ENCODE peak calls at places on chromosomes 3 and 15, in eight cellular contexts. One of them, this sample, is unnamed.

GRCh38 chr3:8143186-8143585 is 358.4 kb upstream of the LMCD1 start:
- DNase-seq in foreskin keratinocyte: peak; percentile 11
- DNase-seq in T follicular helper cell: no peak
- DNase-seq in ACHN: no peak
- DNase-seq in NCI-H345: no peak
- DNase-seq in testis: no peak
- DNase-seq in AG04449: no peak
- DNase-seq in activated gamma-delta T cell treated with Interleukin-2 at 50 U/mL for 16 hours: no peak
- DNase-seq in this sample: no peak

GRCh38 chr3:72651498-72651897 is 196.7 kb downstream of the SHQ1 start:
- DNase-seq in foreskin keratinocyte: no peak
- DNase-seq in T follicular helper cell: no peak
- DNase-seq in ACHN: no peak
- DNase-seq in NCI-H345: no peak
- DNase-seq in testis: no peak
- DNase-seq in AG04449: no peak
- DNase-seq in activated gamma-delta T cell treated with Interleukin-2 at 50 U/mL for 16 hours: no peak
- DNase-seq in this sample: no peak

GRCh38 chr3:29644261-29644660 is 363.4 kb downstream of the RBMS3 start:
- DNase-seq in foreskin keratinocyte: peak; percentile 25
- DNase-seq in T follicular helper cell: no peak
- DNase-seq in ACHN: no peak
- DNase-seq in NCI-H345: no peak
- DNase-seq in testis: no peak
- DNase-seq in AG04449: peak; percentile 14
- DNase-seq in activated gamma-delta T cell treated with Interleukin-2 at 50 U/mL for 16 hours: no peak
- DNase-seq in this sample: no peak

GRCh38 chr3:65412591-65412990 is 626.1 kb downstream of the MAGI1 start:
- DNase-seq in foreskin keratinocyte: peak; percentile 5
- DNase-seq in T follicular helper cell: no peak
- DNase-seq in ACHN: no peak
- DNase-seq in NCI-H345: peak; percentile 53
- DNase-seq in testis: no peak
- DNase-seq in AG04449: no peak
- DNase-seq in activated gamma-delta T cell treated with Interleukin-2 at 50 U/mL for 16 hours: no peak
- DNase-seq in this sample: no peak

GRCh38 chr15:88187195-88187594 is 69.3 kb downstream of the NTRK3 start:
- DNase-seq in foreskin keratinocyte: no peak
- DNase-seq in T follicular helper cell: no peak
- DNase-seq in ACHN: no peak
- DNase-seq in NCI-H345: no peak
- DNase-seq in testis: no peak
- DNase-seq in AG04449: no peak
- DNase-seq in activated gamma-delta T cell treated with Interleukin-2 at 50 U/mL for 16 hours: no peak
- DNase-seq in this sample: no peak

GRCh38 chr15:99962006-99962561 is 228.8 kb upstream of the LYSMD4 start:
- DNase-seq in foreskin keratinocyte: no peak
- DNase-seq in T follicular helper cell: no peak
- DNase-seq in ACHN: no peak
- DNase-seq in NCI-H345: no peak
- DNase-seq in testis: no peak
- DNase-seq in AG04449: no peak
- DNase-seq in activated gamma-delta T cell treated with Interleukin-2 at 50 U/mL for 16 hours: no peak
- DNase-seq in this sample: no peak

GRCh38 chr3:21377366-21377765 is 373.6 kb downstream of the ZNF385D start:
- DNase-seq in foreskin keratinocyte: no peak
- DNase-seq in T follicular helper cell: no peak
- DNase-seq in ACHN: no peak
- DNase-seq in NCI-H345: no peak
- DNase-seq in testis: no peak
- DNase-seq in AG04449: no peak
- DNase-seq in activated gamma-delta T cell treated with Interleukin-2 at 50 U/mL for 16 hours: no peak
- DNase-seq in this sample: no peak

GRCh38 chr3:135081451-135082434 is 286.7 kb downstream of the EPHB1 start:
- DNase-seq in foreskin keratinocyte: no peak
- DNase-seq in T follicular helper cell: no peak
- DNase-seq in ACHN: no peak
- DNase-seq in NCI-H345: no peak
- DNase-seq in testis: no peak
- DNase-seq in AG04449: no peak
- DNase-seq in activated gamma-delta T cell treated with Interleukin-2 at 50 U/mL for 16 hours: no peak
- DNase-seq in this sample: no peak

GRCh38 chr3:193016437-193016887 is 98.8 kb upstream of the MB21D2 start:
- DNase-seq in foreskin keratinocyte: peak; percentile 39
- DNase-seq in T follicular helper cell: no peak
- DNase-seq in ACHN: no peak
- DNase-seq in NCI-H345: peak; percentile 30
- DNase-seq in testis: peak; percentile 73
- DNase-seq in AG04449: no peak
- DNase-seq in activated gamma-delta T cell treated with Interleukin-2 at 50 U/mL for 16 hours: no peak
- DNase-seq in this sample: no peak

GRCh38 chr3:150370129-150370602 is 37.9 kb upstream of the TSC22D2 start:
- DNase-seq in foreskin keratinocyte: peak; percentile 98
- DNase-seq in T follicular helper cell: no peak
- DNase-seq in ACHN: peak; percentile 97
- DNase-seq in NCI-H345: no peak
- DNase-seq in testis: peak; percentile 60
- DNase-seq in AG04449: peak; percentile 89
- DNase-seq in activated gamma-delta T cell treated with Interleukin-2 at 50 U/mL for 16 hours: no peak
- DNase-seq in this sample: no peak

GRCh38 chr15:44087578-44088190 is 107.4 kb downstream of the FRMD5 start:
- DNase-seq in foreskin keratinocyte: peak; percentile 87
- DNase-seq in T follicular helper cell: no peak
- DNase-seq in ACHN: peak; percentile 80
- DNase-seq in NCI-H345: no peak
- DNase-seq in testis: no peak
- DNase-seq in AG04449: peak; percentile 70
- DNase-seq in activated gamma-delta T cell treated with Interleukin-2 at 50 U/mL for 16 hours: no peak
- DNase-seq in this sample: no peak

GRCh38 chr3:8760506-8760905 is 8.9 kb downstream of the OXTR start:
- DNase-seq in foreskin keratinocyte: no peak
- DNase-seq in T follicular helper cell: no peak
- DNase-seq in ACHN: no peak
- DNase-seq in NCI-H345: no peak
- DNase-seq in testis: no peak
- DNase-seq in AG04449: no peak
- DNase-seq in activated gamma-delta T cell treated with Interleukin-2 at 50 U/mL for 16 hours: no peak
- DNase-seq in this sample: no peak

GRCh38 chr15:79673416-79674123 is 223.2 kb downstream of the MTHFS start:
- DNase-seq in foreskin keratinocyte: peak; percentile 72
- DNase-seq in T follicular helper cell: no peak
- DNase-seq in ACHN: peak; percentile 1
- DNase-seq in NCI-H345: no peak
- DNase-seq in testis: no peak
- DNase-seq in AG04449: peak; percentile 40
- DNase-seq in activated gamma-delta T cell treated with Interleukin-2 at 50 U/mL for 16 hours: no peak
- DNase-seq in this sample: no peak

GRCh38 chr3:30631237-30631961 is 25.0 kb downstream of the TGFBR2 start:
- DNase-seq in foreskin keratinocyte: no peak
- DNase-seq in T follicular helper cell: peak; percentile 30
- DNase-seq in ACHN: no peak
- DNase-seq in NCI-H345: no peak
- DNase-seq in testis: no peak
- DNase-seq in AG04449: no peak
- DNase-seq in activated gamma-delta T cell treated with Interleukin-2 at 50 U/mL for 16 hours: peak; percentile 40
- DNase-seq in this sample: peak; percentile 78

GRCh38 chr3:50415813-50416212 is 56.5 kb upstream of the TMEM115 start:
- DNase-seq in foreskin keratinocyte: no peak
- DNase-seq in T follicular helper cell: no peak
- DNase-seq in ACHN: no peak
- DNase-seq in NCI-H345: no peak
- DNase-seq in testis: no peak
- DNase-seq in AG04449: no peak
- DNase-seq in activated gamma-delta T cell treated with Interleukin-2 at 50 U/mL for 16 hours: no peak
- DNase-seq in this sample: no peak

GRCh38 chr3:195540031-195540430 is 3.1 kb downstream of the PPP1R2 start:
- DNase-seq in foreskin keratinocyte: no peak
- DNase-seq in T follicular helper cell: no peak
- DNase-seq in ACHN: no peak
- DNase-seq in NCI-H345: no peak
- DNase-seq in testis: no peak
- DNase-seq in AG04449: no peak
- DNase-seq in activated gamma-delta T cell treated with Interleukin-2 at 50 U/mL for 16 hours: no peak
- DNase-seq in this sample: peak; percentile 10

GRCh38 chr3:139357899-139358298 is 14.1 kb downstream of the MRPS22 start:
- DNase-seq in foreskin keratinocyte: no peak
- DNase-seq in T follicular helper cell: no peak
- DNase-seq in ACHN: no peak
- DNase-seq in NCI-H345: no peak
- DNase-seq in testis: no peak
- DNase-seq in AG04449: no peak
- DNase-seq in activated gamma-delta T cell treated with Interleukin-2 at 50 U/mL for 16 hours: no peak
- DNase-seq in this sample: no peak

GRCh38 chr3:71076361-71076997 is 507.0 kb downstream of the FOXP1 start:
- DNase-seq in foreskin keratinocyte: no peak
- DNase-seq in T follicular helper cell: no peak
- DNase-seq in ACHN: peak; percentile 29
- DNase-seq in NCI-H345: no peak
- DNase-seq in testis: no peak
- DNase-seq in AG04449: no peak
- DNase-seq in activated gamma-delta T cell treated with Interleukin-2 at 50 U/mL for 16 hours: no peak
- DNase-seq in this sample: no peak

GRCh38 chr3:56115698-56116097 is 352.6 kb downstream of the ERC2 start:
- DNase-seq in foreskin keratinocyte: no peak
- DNase-seq in T follicular helper cell: no peak
- DNase-seq in ACHN: no peak
- DNase-seq in NCI-H345: no peak
- DNase-seq in testis: no peak
- DNase-seq in AG04449: no peak
- DNase-seq in activated gamma-delta T cell treated with Interleukin-2 at 50 U/mL for 16 hours: no peak
- DNase-seq in this sample: no peak

GRCh38 chr3:184579513-184579912 is 17.9 kb downstream of the EPHB3 start:
- DNase-seq in foreskin keratinocyte: no peak
- DNase-seq in T follicular helper cell: no peak
- DNase-seq in ACHN: no peak
- DNase-seq in NCI-H345: no peak
- DNase-seq in testis: no peak
- DNase-seq in AG04449: no peak
- DNase-seq in activated gamma-delta T cell treated with Interleukin-2 at 50 U/mL for 16 hours: no peak
- DNase-seq in this sample: no peak

GRCh38 chr15:100372695-100373036 is 30.9 kb upstream of the ADAMTS17 start:
- DNase-seq in foreskin keratinocyte: no peak
- DNase-seq in T follicular helper cell: no peak
- DNase-seq in ACHN: peak; percentile 50
- DNase-seq in NCI-H345: peak; percentile 49
- DNase-seq in testis: no peak
- DNase-seq in AG04449: no peak
- DNase-seq in activated gamma-delta T cell treated with Interleukin-2 at 50 U/mL for 16 hours: no peak
- DNase-seq in this sample: no peak

GRCh38 chr3:14311722-14312121 is 90.7 kb upstream of the SLC6A6 start:
- DNase-seq in foreskin keratinocyte: no peak
- DNase-seq in T follicular helper cell: no peak
- DNase-seq in ACHN: no peak
- DNase-seq in NCI-H345: no peak
- DNase-seq in testis: no peak
- DNase-seq in AG04449: no peak
- DNase-seq in activated gamma-delta T cell treated with Interleukin-2 at 50 U/mL for 16 hours: no peak
- DNase-seq in this sample: no peak

GRCh38 chr15:67178569-67179210 is 75.8 kb downstream of the AAGAB start:
- DNase-seq in foreskin keratinocyte: peak; percentile 86
- DNase-seq in T follicular helper cell: no peak
- DNase-seq in ACHN: peak; percentile 82
- DNase-seq in NCI-H345: no peak
- DNase-seq in testis: no peak
- DNase-seq in AG04449: peak; percentile 95
- DNase-seq in activated gamma-delta T cell treated with Interleukin-2 at 50 U/mL for 16 hours: no peak
- DNase-seq in this sample: no peak

GRCh38 chr15:66403323-66403722 is 16.6 kb downstream of the MAP2K1 start:
- DNase-seq in foreskin keratinocyte: no peak
- DNase-seq in T follicular helper cell: no peak
- DNase-seq in ACHN: no peak
- DNase-seq in NCI-H345: no peak
- DNase-seq in testis: no peak
- DNase-seq in AG04449: no peak
- DNase-seq in activated gamma-delta T cell treated with Interleukin-2 at 50 U/mL for 16 hours: no peak
- DNase-seq in this sample: no peak

GRCh38 chr3:149381173-149382090 is 4.0 kb upstream of the TM4SF1 start:
- DNase-seq in foreskin keratinocyte: no peak
- DNase-seq in T follicular helper cell: no peak
- DNase-seq in ACHN: no peak
- DNase-seq in NCI-H345: no peak
- DNase-seq in testis: no peak
- DNase-seq in AG04449: no peak
- DNase-seq in activated gamma-delta T cell treated with Interleukin-2 at 50 U/mL for 16 hours: no peak
- DNase-seq in this sample: no peak

GRCh38 chr15:63186065-63186464 is 3.3 kb upstream of the RAB8B start:
- DNase-seq in foreskin keratinocyte: peak; percentile 85
- DNase-seq in T follicular helper cell: no peak
- DNase-seq in ACHN: no peak
- DNase-seq in NCI-H345: no peak
- DNase-seq in testis: no peak
- DNase-seq in AG04449: peak; percentile 67
- DNase-seq in activated gamma-delta T cell treated with Interleukin-2 at 50 U/mL for 16 hours: no peak
- DNase-seq in this sample: no peak

GRCh38 chr3:188526057-188526456 is 372.1 kb downstream of the LPP start:
- DNase-seq in foreskin keratinocyte: no peak
- DNase-seq in T follicular helper cell: no peak
- DNase-seq in ACHN: no peak
- DNase-seq in NCI-H345: no peak
- DNase-seq in testis: no peak
- DNase-seq in AG04449: no peak
- DNase-seq in activated gamma-delta T cell treated with Interleukin-2 at 50 U/mL for 16 hours: no peak
- DNase-seq in this sample: no peak

This sample was measured in stimulated activated naive CD4-positive, alpha-beta T cell.